ENCODE peak calls at places on chromosomes 2 and 18, in nine cellular contexts. B is upper lobe of left lung, H is transverse colon, Q is prostate gland, F is endothelial cell of umbilical vein, Y is Panc1, E is sigmoid colon, J is stomach, O is HCT116. G is an unnamed sample.

GRCh38 chr2:24354382-24354781 is 6.0 kb downstream of the ITSN2 start:
- DNase-seq in B (no peak), Y (no peak), F (no peak), E (no peak), H (no peak), J (no peak), O (no peak), Q (no peak), G (no peak)

GRCh38 chr2:186059096-186059495 is 320.5 kb downstream of the FSIP2 start:
- DNase-seq in E (no peak), J (no peak), H (no peak), Q (no peak), Y (no peak), F (peak; percentile 44), O (no peak), B (no peak), G (no peak)

GRCh38 chr2:80378-80777 is 34.1 kb upstream of the FAM110C start:
- DNase-seq in J (no peak), Y (no peak), O (no peak), Q (no peak), E (no peak), H (no peak), B (no peak), F (no peak), G (no peak)

GRCh38 chr2:133266075-133266925 is 302.0 kb downstream of the NCKAP5 start:
- DNase-seq in J (peak; percentile 27), B (peak; percentile 81), Y (no peak), E (no peak), F (peak; percentile 13), O (no peak), H (no peak), Q (no peak), G (no peak)

GRCh38 chr18:57691363-57691762 is 69.7 kb upstream of the NARS1 start:
- DNase-seq in B (no peak), F (no peak), H (no peak), Y (no peak), Q (no peak), E (no peak), J (no peak), O (no peak), G (no peak)

GRCh38 chr18:49177812-49178211 is 227.0 kb upstream of the SMAD7 start:
- DNase-seq in H (no peak), O (no peak), B (no peak), F (no peak), Q (no peak), E (no peak), J (no peak), Y (no peak), G (no peak)

GRCh38 chr2:238929242-238930081 is 81.6 kb downstream of the TWIST2 start:
- DNase-seq in Q (no peak), E (peak; percentile 83), O (no peak), F (peak; percentile 93), B (no peak), J (peak; percentile 25), H (peak; percentile 22), Y (no peak), G (no peak)

GRCh38 chr2:174682578-174683391 is 81.5 kb downstream of the CHRNA1 start:
- DNase-seq in Q (peak; percentile 51), J (peak; percentile 61), E (peak; percentile 88), B (peak; percentile 95), Y (no peak), F (peak; percentile 55), H (peak; percentile 75), O (no peak), G (no peak)

GRCh38 chr2:163732718-163733117 is 3.1 kb downstream of the FIGN start:
- DNase-seq in H (no peak), O (no peak), J (no peak), E (no peak), F (no peak), B (no peak), Q (no peak), Y (no peak), G (no peak)

GRCh38 chr2:163665817-163666216 is 70.0 kb downstream of the FIGN start:
- DNase-seq in H (no peak), Q (no peak), Y (peak; percentile 45), B (no peak), F (peak; percentile 21), E (no peak), J (no peak), O (no peak), G (no peak)

GRCh38 chr2:169143998-169144397 is 74.6 kb downstream of the DHRS9 start:
- DNase-seq in Y (no peak), H (no peak), Q (no peak), B (no peak), F (no peak), O (no peak), E (no peak), J (no peak), G (no peak)

DNA sequence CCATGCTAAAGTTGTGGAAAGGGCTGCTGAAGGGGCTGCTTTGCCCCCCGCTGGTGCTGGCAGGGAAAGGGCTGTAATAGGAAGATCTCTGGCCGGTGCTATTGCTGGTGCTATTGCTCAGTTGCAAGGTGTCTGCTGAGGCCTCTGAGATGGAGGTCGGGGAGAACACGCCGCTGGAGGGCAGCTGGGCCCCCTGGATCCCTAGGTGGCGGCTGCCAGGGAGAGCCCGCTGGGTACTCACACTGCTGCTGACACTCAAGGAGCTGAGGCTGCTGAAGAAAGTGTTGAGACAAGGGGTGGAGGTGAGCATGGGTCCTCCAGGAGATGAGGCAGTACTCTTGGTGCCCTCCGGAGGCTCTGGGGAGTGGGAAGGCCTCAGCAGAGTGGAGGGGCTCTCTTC is 4.2 kb downstream of the FOXI3 start:
- DNase-seq in O (no peak), E (no peak), B (no peak), Y (no peak), Q (no peak), H (no peak), J (no peak), F (no peak), G (no peak)
- TF ChIP-seq POLR2AphosphoS5 in O (no peak), E (no peak), B (no peak), Y (no peak), Q (no peak), H (no peak), J (no peak), F (no peak), G (no peak)

DNA sequence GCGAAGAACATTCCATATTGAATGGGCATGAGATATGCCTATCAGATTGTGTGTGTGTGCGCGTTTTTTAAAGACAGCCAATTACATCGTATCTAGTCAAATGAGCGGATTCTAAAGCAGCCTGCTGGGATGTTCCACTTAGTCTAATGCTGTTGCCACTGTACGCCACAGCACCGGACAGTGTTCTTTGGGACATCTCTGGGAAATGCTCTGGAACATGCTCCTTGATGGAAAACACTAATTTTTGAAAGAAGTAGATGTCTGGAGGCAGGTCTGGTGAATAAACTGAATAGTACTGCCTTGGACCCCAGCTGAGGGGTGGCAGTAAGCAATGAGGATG is 3.6 kb upstream of the TMEM150A start:
- DNase-seq in H (no peak), Y (no peak), B (no peak), O (no peak), J (no peak), F (no peak), Q (no peak), E (no peak), G (no peak)
- H3K27ac ChIP-seq in H (no peak overlapping the region), Y (no peak overlapping the region), B (peak overlapping the region; percentile 91), O (no peak overlapping the region), J (peak overlapping the region; percentile 83), F (peak overlapping the region; percentile 66), Q (peak overlapping the region; percentile 90), E (peak overlapping the region; percentile 68), G (no peak overlapping the region)

GRCh38 chr2:241989074-241989473 is 119.5 kb downstream of the RTP5 start:
- DNase-seq in J (peak; percentile 20), Y (no peak), E (no peak), H (no peak), B (no peak), F (no peak), Q (no peak), O (no peak), G (no peak)

GRCh38 chr2:241986836-241987641 is 117.5 kb downstream of the RTP5 start:
- DNase-seq in Y (no peak), H (no peak), E (no peak), Q (no peak), F (no peak), J (no peak), B (no peak), O (no peak), G (no peak)

GRCh38 chr2:241985986-241986329 is 116.4 kb downstream of the RTP5 start:
- DNase-seq in J (no peak), F (no peak), B (no peak), Q (no peak), Y (no peak), H (no peak), E (no peak), O (no peak), G (no peak)

GRCh38 chr2:241987726-241988125 is 118.2 kb downstream of the RTP5 start:
- DNase-seq in O (no peak), Y (no peak), E (no peak), H (no peak), B (no peak), Q (no peak), J (no peak), F (no peak), G (no peak)

GRCh38 chr2:241988146-241988545 is 118.6 kb downstream of the RTP5 start:
- DNase-seq in J (no peak), H (no peak), B (no peak), F (no peak), Y (no peak), Q (no peak), O (no peak), E (no peak), G (no peak)
- TF ChIP-seq POLR2AphosphoS5 in J (no peak), H (no peak), B (no peak), F (no peak), Y (no peak), Q (no peak), O (no peak), E (no peak), G (no peak)

GRCh38 chr2:64326578-64327050 is 127.3 kb upstream of the LGALSL start:
- DNase-seq in E (no peak), Y (no peak), J (no peak), H (no peak), Q (no peak), B (no peak), O (no peak), F (no peak), G (no peak)

GRCh38 chr2:64327510-64328414 is 126.2 kb upstream of the LGALSL start:
- DNase-seq in E (peak; percentile 73), O (no peak), B (peak; percentile 29), J (no peak), Y (no peak), F (peak; percentile 40), H (peak; percentile 33), Q (peak; percentile 62), G (peak; percentile 76)

GRCh38 chr2:64327129-64327509 is 126.8 kb upstream of the LGALSL start:
- DNase-seq in J (no peak), E (no peak), H (no peak), Q (no peak), O (no peak), F (no peak), B (no peak), Y (no peak), G (no peak)

GRCh38 chr2:64329848-64330247 is 124.1 kb upstream of the LGALSL start:
- DNase-seq in J (peak; percentile 54), E (no peak), O (no peak), Y (no peak), Q (no peak), F (peak; percentile 57), B (no peak), H (peak; percentile 70), G (peak; percentile 89)

DNA sequence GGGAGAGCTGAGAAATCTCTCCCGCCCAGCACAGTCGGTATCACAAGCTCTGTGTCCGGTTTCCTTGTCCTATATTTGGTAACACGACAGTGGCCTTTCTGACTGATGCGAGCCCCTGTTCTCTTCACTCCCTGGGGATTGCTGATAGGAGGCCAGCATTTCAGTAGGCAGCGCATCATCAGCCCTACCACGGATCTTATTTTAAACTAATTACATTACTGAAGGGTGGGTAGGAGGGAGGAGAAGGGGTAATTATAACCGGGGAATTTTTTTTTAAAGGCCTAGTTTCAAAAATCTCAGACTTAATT is 125.6 kb upstream of the LGALSL start:
- DNase-seq in H (no peak), O (no peak), Q (no peak), Y (no peak), E (no peak), J (no peak), F (no peak), B (no peak), G (no peak)
- H3K27ac ChIP-seq in H (no peak overlapping the region), O (no peak overlapping the region), Q (peak overlapping the region; percentile 51), Y (no peak overlapping the region), E (no peak overlapping the region), J (peak overlapping the region; percentile 25), F (no peak overlapping the region), B (no peak overlapping the region), G (peak overlapping the region; percentile 37)